ENCODE peak calls at places on chromosomes 2 and 18, in ten cellular contexts. M is HCT116, C is body of pancreas, F is astrocyte of the cerebellum, X is endothelial cell, R is GM13977, O is progenitor cell of endocrine pancreas, Q is lower lobe of right lung, A is psoas muscle, E is neural crest cell. K is an unnamed sample.

GRCh38 chr2:30412392-30413321 is 34.4 kb upstream of the LCLAT1 start:
- DNase-seq in M (no peak), C (peak), F (no peak), X (no peak), R (no peak), O (no peak), Q (no peak), A (no peak), E (no peak), K (no peak)

GRCh38 chr18:13530879-13531387 is 195.4 kb downstream of the FAM210A start:
- DNase-seq in M (peak), C (peak), F (peak), X (peak), R (no peak), O (no peak), Q (peak), A (peak), E (no peak), K (peak)

GRCh38 chr2:85458611-85459563 is 40.4 kb downstream of the SH2D6 start:
- DNase-seq in M (no peak), C (no peak), F (no peak), X (no peak), R (no peak), O (no peak), Q (no peak), A (no peak), E (no peak), K (no peak)

GRCh38 chr2:239067196-239067865 is 219.4 kb downstream of the TWIST2 start:
- DNase-seq in M (no peak), C (no peak), F (no peak), X (no peak), R (no peak), O (no peak), Q (peak), A (peak), E (no peak), K (no peak)

GRCh38 chr2:168119519-168120141 is 127.8 kb downstream of the STK39 start:
- DNase-seq in M (peak), C (peak), F (peak), X (peak), R (no peak), O (peak), Q (no peak), A (no peak), E (peak), K (no peak)

GRCh38 chr2:10688921-10689807 is 611 bp downstream of the NOL10 start:
- DNase-seq in M (no peak), C (peak), F (no peak), X (peak), R (peak), O (no peak), Q (peak), A (peak), E (peak), K (no peak)

GRCh38 chr2:172246649-172247048 is 143.9 kb upstream of the DLX2 start:
- DNase-seq in M (peak), C (no peak), F (no peak), X (no peak), R (no peak), O (no peak), Q (no peak), A (no peak), E (no peak), K (no peak)

GRCh38 chr18:23740105-23740830 is 51.0 kb downstream of the LAMA3 start:
- DNase-seq in M (no peak), C (no peak), F (no peak), X (no peak), R (no peak), O (no peak), Q (no peak), A (no peak), E (no peak), K (no peak)

GRCh38 chr2:24365051-24365450 is 4.7 kb upstream of the ITSN2 start:
- DNase-seq in M (no peak), C (peak), F (no peak), X (no peak), R (peak), O (no peak), Q (peak), A (peak), E (no peak), K (no peak)

GRCh38 chr18:2223859-2224258 is 347.4 kb downstream of the METTL4 start:
- DNase-seq in M (peak), C (no peak), F (peak), X (peak), R (no peak), O (no peak), Q (no peak), A (no peak), E (peak), K (peak)

DNA sequence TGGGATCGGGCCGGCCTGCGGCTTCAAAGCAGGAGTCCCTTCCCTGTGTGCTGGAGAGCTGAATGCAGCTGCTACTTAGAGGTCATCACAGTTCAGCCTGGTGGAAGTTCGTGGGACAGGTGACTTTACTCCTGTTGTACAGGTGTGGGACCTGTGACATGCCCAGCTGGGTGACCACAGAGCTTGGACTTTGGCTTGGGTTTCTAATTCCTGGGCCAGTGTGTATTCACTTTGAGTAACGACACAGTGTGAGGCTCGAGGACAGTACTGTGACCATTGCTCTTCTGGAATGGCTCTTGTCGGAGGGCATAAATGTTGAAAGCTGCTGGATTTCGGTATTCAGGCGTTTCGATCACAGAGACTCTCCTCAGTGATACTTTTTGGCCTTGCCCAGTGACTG is 114.4 kb downstream of the STPG4 start:
- DNase-seq in M (no peak), C (no peak), F (no peak), X (no peak), R (no peak), O (no peak), Q (no peak), A (no peak), E (no peak), K (no peak)
- TF ChIP-seq CTCF in M (no peak), C (no peak), F (no peak), X (no peak), R (no peak), O (no peak), Q (no peak), A (no peak), E (no peak), K (no peak)

DNA sequence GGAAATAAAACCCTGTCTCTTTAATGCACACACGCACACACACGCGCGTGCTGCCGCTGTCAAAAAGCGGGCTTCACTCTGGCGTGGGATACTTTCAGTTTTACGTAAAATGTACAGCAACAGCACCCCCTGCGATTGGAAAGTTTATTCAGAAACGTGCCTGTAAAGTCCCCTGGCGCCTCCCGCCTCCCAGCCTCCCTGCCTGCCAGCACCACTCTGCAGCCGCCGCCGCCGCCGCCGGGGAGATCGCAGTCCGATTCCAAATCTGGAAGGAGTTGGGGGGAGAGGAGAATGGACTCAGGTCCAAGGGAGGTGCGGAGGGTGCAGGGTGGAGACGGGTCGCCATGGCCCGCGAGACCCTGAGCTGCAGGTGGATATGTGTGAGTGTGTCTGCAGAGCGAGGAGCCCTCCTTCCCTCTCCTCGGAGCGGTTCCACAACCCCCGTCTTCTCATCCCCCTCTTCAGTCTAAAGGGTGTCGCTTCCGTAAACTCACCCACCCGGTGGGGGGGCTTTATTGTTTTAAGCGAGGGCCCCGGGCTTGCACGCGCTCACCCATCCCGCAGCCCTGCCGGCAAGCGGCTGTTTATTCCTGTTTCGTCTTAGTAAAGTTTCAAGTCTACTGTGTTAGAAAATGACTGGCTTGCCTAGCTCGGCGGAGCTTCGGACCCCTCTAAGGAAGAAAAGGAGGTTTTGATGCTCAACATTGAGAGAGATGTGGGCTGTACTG is 1.8 kb upstream of the BCL11A start:
- DNase-seq in M (peak), C (peak), F (peak), X (peak), R (peak), O (peak), Q (peak), A (peak), E (peak), K (peak)
- TF ChIP-seq CTCF in M (peak), C (peak), F (peak), X (no peak), R (peak), O (peak), Q (peak), A (no peak), E (peak), K (peak)

GRCh38 chr2:165420231-165420630 is 49.3 kb upstream of the CSRNP3 start:
- DNase-seq in M (no peak), C (no peak), F (no peak), X (no peak), R (no peak), O (no peak), Q (no peak), A (no peak), E (no peak), K (no peak)

GRCh38 chr2:165414187-165414586 is 55.3 kb upstream of the CSRNP3 start:
- DNase-seq in M (no peak), C (no peak), F (no peak), X (no peak), R (no peak), O (no peak), Q (no peak), A (no peak), E (no peak), K (no peak)

DNA sequence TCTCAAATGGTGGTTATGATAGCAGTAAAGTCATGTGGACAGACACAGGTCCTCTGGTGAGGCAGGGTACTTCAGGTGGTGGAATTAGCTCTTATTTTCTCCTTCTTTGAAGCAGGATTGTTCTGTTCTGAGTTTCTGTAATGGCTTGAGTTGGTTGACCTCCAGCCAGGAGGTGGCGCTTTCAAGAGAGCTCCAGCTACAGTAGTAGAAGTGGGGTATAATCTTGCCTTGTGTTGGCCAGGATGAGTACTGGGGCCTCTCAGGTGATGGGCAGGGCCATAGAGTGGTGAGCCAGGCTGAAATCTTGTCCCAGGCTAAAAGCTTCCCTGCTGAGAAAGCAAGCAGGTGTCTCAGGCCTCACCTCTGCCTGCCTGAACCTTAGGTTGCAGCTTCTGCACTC is 52.5 kb upstream of the CSRNP3 start:
- DNase-seq in M (no peak), C (no peak), F (no peak), X (no peak), R (no peak), O (no peak), Q (no peak), A (no peak), E (no peak), K (no peak)
- TF ChIP-seq CTCF in M (peak), C (no peak), F (no peak), X (no peak), R (no peak), O (no peak), Q (no peak), A (no peak), E (no peak), K (no peak)

GRCh38 chr2:74232426-74232825 is 34.0 kb downstream of the MTHFD2 start:
- DNase-seq in M (no peak), C (no peak), F (no peak), X (no peak), R (no peak), O (no peak), Q (no peak), A (peak), E (no peak), K (no peak)
- TF ChIP-seq CTCF in M (no peak), C (no peak), F (no peak), X (no peak), R (peak), O (no peak), Q (no peak), A (no peak), E (no peak), K (no peak)

GRCh38 chr2:195312662-195313061 is 344.4 kb upstream of the SLC39A10 start:
- DNase-seq in M (no peak), C (no peak), F (no peak), X (no peak), R (no peak), O (no peak), Q (no peak), A (no peak), E (no peak), K (no peak)
- TF ChIP-seq CTCF in M (no peak), C (no peak), F (no peak), X (no peak), R (no peak), O (no peak), Q (no peak), A (no peak), E (no peak), K (no peak)

DNA sequence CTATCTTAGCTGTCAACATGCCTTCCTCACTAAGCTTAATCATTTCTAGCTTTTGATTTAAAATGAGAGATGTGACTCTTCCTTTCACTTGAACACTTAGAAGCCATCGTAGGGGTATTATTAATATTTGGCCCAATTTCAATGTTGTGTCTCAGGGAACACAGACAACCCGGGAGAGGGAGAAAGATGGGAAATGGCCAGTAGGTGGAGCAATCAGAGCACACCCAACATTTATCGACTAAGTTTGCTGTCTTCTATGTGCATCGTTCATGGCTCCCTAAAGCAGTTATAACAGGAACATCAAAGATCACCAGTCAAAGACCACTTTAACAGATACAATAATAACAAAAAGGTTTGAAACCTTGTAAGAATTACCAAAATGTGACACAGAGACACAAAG is 110.2 kb downstream of the OLA1 start:
- DNase-seq in M (no peak), C (no peak), F (no peak), X (no peak), R (no peak), O (no peak), Q (no peak), A (no peak), E (no peak), K (no peak)
- TF ChIP-seq CTCF in M (peak), C (peak), F (no peak), X (peak), R (no peak), O (peak), Q (peak), A (peak), E (peak), K (peak)

GRCh38 chr2:109417701-109418335 is 195.9 kb downstream of the SEPTIN10 start:
- DNase-seq in M (no peak), C (no peak), F (no peak), X (no peak), R (no peak), O (no peak), Q (no peak), A (no peak), E (no peak), K (no peak)

GRCh38 chr2:109419171-109419756 is 194.5 kb downstream of the SEPTIN10 start:
- DNase-seq in M (no peak), C (no peak), F (no peak), X (no peak), R (no peak), O (no peak), Q (peak), A (peak), E (no peak), K (no peak)

GRCh38 chr2:109411648-109412325 is 202.0 kb downstream of the SEPTIN10 start:
- DNase-seq in M (no peak), C (no peak), F (no peak), X (no peak), R (no peak), O (no peak), Q (no peak), A (no peak), E (no peak), K (no peak)

GRCh38 chr2:109418716-109419115 is 195.1 kb downstream of the SEPTIN10 start:
- DNase-seq in M (no peak), C (no peak), F (no peak), X (no peak), R (no peak), O (no peak), Q (peak), A (peak), E (no peak), K (no peak)

DNA sequence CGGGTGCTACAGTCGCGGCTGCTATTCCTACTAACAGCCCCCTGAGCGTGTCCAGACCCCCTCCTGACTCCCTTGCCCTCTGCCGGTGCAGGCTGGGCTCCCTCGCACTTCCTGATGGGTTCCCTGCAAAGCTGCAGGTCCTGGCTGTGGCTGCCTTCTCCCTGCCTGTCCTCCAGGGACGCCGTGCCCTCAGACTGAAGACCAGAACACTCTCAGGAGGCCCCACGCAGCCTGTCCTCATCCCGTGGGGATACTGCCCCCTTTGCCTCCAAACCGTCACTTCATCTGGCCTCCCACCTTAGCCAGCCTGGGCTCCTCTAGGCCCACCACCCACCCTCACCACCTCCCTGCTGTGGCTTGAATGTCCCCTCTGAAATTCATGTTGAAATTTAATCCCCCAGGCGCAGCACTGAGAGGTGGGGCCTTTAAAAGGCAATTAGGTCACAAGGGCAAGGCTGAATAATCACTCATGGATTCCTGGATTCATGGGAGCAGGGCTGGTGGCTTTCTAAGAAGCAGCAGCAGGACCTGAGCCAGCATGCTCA is 198.2 kb downstream of the SEPTIN10 start:
- DNase-seq in M (no peak), C (no peak), F (no peak), X (no peak), R (no peak), O (no peak), Q (no peak), A (no peak), E (no peak), K (no peak)
- TF ChIP-seq CTCF in M (no peak), C (no peak), F (no peak), X (no peak), R (no peak), O (no peak), Q (no peak), A (no peak), E (no peak), K (no peak)

GRCh38 chr2:240438810-240439697 is 3.6 kb downstream of the GPC1 start:
- DNase-seq in M (no peak), C (peak), F (no peak), X (no peak), R (no peak), O (no peak), Q (peak), A (peak), E (no peak), K (no peak)
- TF ChIP-seq CTCF in M (no peak), C (no peak), F (no peak), X (no peak), R (no peak), O (no peak), Q (no peak), A (no peak), E (no peak), K (no peak)

GRCh38 chr2:219478916-219479315 is 19.8 kb upstream of the GMPPA start:
- DNase-seq in M (no peak), C (no peak), F (no peak), X (no peak), R (no peak), O (no peak), Q (no peak), A (peak), E (no peak), K (no peak)

GRCh38 chr2:219477815-219478214 is 20.9 kb upstream of the GMPPA start:
- DNase-seq in M (no peak), C (no peak), F (no peak), X (no peak), R (no peak), O (no peak), Q (no peak), A (peak), E (no peak), K (no peak)

GRCh38 chr2:219482674-219483405 is 15.9 kb upstream of the GMPPA start:
- DNase-seq in M (no peak), C (no peak), F (no peak), X (no peak), R (no peak), O (no peak), Q (no peak), A (peak), E (no peak), K (no peak)

GRCh38 chr2:219476605-219477578 is 21.8 kb upstream of the GMPPA start:
- DNase-seq in M (no peak), C (peak), F (no peak), X (peak), R (no peak), O (no peak), Q (no peak), A (peak), E (peak), K (peak)

DNA sequence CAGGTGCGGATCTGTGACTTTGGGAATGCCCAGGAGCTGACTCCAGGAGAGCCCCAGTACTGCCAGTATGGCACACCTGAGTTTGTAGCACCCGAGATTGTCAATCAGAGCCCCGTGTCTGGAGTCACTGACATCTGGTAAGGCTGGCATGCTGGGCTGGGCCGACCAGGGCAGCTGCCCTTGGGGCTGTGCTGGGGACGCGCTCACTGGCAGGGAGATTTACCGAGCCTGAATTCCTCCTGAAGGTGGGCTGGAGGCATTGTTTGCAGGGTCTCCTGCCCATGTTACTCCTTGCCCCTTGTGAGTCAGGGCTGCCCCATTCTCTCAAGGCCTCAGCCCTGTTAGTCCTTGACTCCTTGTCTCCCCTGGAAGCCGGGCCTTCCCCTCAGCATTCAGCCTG is 18.7 kb upstream of the GMPPA start:
- DNase-seq in M (no peak), C (no peak), F (no peak), X (no peak), R (no peak), O (no peak), Q (no peak), A (peak), E (no peak), K (no peak)
- TF ChIP-seq CTCF in M (no peak), C (no peak), F (no peak), X (no peak), R (no peak), O (no peak), Q (no peak), A (no peak), E (no peak), K (no peak)